ENCODE peak calls at places on chromosomes 1 and 21, in five cellular contexts. J is GM13977, I is AG10803, F is astrocyte, N is NB4. X is an unnamed sample.
A peak's percentile ranks its signal among the peaks of the same experiment; 100 is the strongest.

GRCh38 chr1:9690440-9691107 is 39.0 kb downstream of the PIK3CD start:
- DNase-seq in F (no peak), J (no peak), N (no peak), I (no peak), X (no peak)

GRCh38 chr21:26777166-26777565 is 68.0 kb downstream of the ADAMTS1 start:
- DNase-seq in N (no peak), I (no peak), J (no peak), F (no peak), X (no peak)

GRCh38 chr1:8814870-8815269 is 2.6 kb downstream of the RERE start:
- DNase-seq in I (no peak), N (no peak), J (no peak), F (no peak), X (no peak)

GRCh38 chr1:99599678-99600175 is 46.2 kb upstream of the PALMD start:
- DNase-seq in F (peak; percentile 99), N (no peak), I (peak; percentile 91), J (no peak), X (no peak)

GRCh38 chr21:43825936-43826622 is 36.7 kb downstream of the RRP1 start:
- DNase-seq in F (no peak), N (no peak), I (no peak), J (no peak), X (no peak)

GRCh38 chr1:165880993-165881392 is 53.6 kb downstream of the UCK2 start:
- DNase-seq in I (no peak), F (no peak), N (no peak), J (no peak), X (no peak)

GRCh38 chr1:54371936-54372385 is 34.2 kb downstream of the SSBP3 start:
- DNase-seq in N (no peak), I (no peak), J (no peak), F (no peak), X (no peak)

GRCh38 chr21:14942801-14943490 is 121.9 kb downstream of the NRIP1 start:
- DNase-seq in F (peak; percentile 39), N (no peak), J (no peak), I (peak; percentile 22), X (no peak)

GRCh38 chr1:92017656-92018055 is 12.1 kb upstream of the EPHX4 start:
- DNase-seq in J (no peak), N (no peak), F (no peak), I (no peak), X (no peak)

GRCh38 chr1:203325004-203325417 is 19.7 kb downstream of the BTG2 start:
- DNase-seq in F (peak; percentile 83), N (peak; percentile 29), J (peak; percentile 84), I (no peak), X (peak; percentile 83)

GRCh38 chr1:172286629-172287076 is 133.8 kb upstream of the C1orf105 start:
- DNase-seq in F (peak; percentile 98), J (no peak), N (peak; percentile 14), I (peak; percentile 97), X (no peak)

GRCh38 chr21:42844411-42845113 is 34.8 kb downstream of the WDR4 start:
- DNase-seq in N (no peak), F (no peak), I (no peak), J (no peak), X (no peak)

GRCh38 chr1:169944621-169945020 is 50.9 kb upstream of the SCYL3 start:
- DNase-seq in F (no peak), I (no peak), J (no peak), N (no peak), X (no peak)

GRCh38 chr1:91776068-91776794 is 109.7 kb downstream of the TGFBR3 start:
- DNase-seq in I (no peak), J (no peak), F (no peak), N (no peak), X (no peak)

GRCh38 chr1:47533176-47534039 is 95.6 kb downstream of the FOXD2 start:
- DNase-seq in N (peak; percentile 26), J (peak; percentile 32), I (peak; percentile 69), F (peak; percentile 82), X (no peak)

GRCh38 chr1:231921951-231922350 is 295.4 kb downstream of the DISC1 start:
- DNase-seq in F (peak; percentile 44), J (no peak), I (no peak), N (no peak), X (no peak)

GRCh38 chr1:209155556-209155955 is 428.0 kb upstream of the CAMK1G start:
- DNase-seq in I (no peak), F (no peak), J (no peak), N (no peak), X (no peak)

GRCh38 chr1:966603-967295 is 467 bp downstream of the PLEKHN1 start:
- DNase-seq in F (peak; percentile 43), J (peak; percentile 91), I (peak; percentile 47), N (peak; percentile 77), X (peak; percentile 94)

GRCh38 chr1:235990376-235990795 is 74.5 kb downstream of the NID1 start:
- DNase-seq in N (no peak), I (peak; percentile 75), F (peak; percentile 76), J (no peak), X (no peak)

GRCh38 chr1:214584805-214585766 is 17.9 kb upstream of the CENPF start:
- DNase-seq in J (no peak), N (peak; percentile 53), I (peak; percentile 69), F (peak; percentile 60), X (peak; percentile 24)

GRCh38 chr1:9900142-9901043 is 9.7 kb downstream of the CTNNBIP1 start:
- DNase-seq in I (no peak), J (no peak), N (peak; percentile 40), F (no peak), X (no peak)

GRCh38 chr1:192546596-192547199 is 28.9 kb upstream of the RGS1 start:
- DNase-seq in N (no peak), I (no peak), J (no peak), F (no peak), X (no peak)

GRCh38 chr1:154774175-154774855 is 95.8 kb downstream of the KCNN3 start:
- DNase-seq in F (no peak), J (peak; percentile 50), N (no peak), I (no peak), X (peak; percentile 33)

GRCh38 chr1:154772056-154772455 is 98.0 kb downstream of the KCNN3 start:
- DNase-seq in J (no peak), F (no peak), I (no peak), N (no peak), X (no peak)

GRCh38 chr1:154770897-154771594 is 99.0 kb downstream of the KCNN3 start:
- DNase-seq in J (no peak), N (no peak), I (no peak), F (no peak), X (no peak)

GRCh38 chr1:154773551-154773950 is 96.5 kb downstream of the KCNN3 start:
- DNase-seq in I (no peak), N (no peak), F (no peak), J (no peak), X (no peak)

DNA sequence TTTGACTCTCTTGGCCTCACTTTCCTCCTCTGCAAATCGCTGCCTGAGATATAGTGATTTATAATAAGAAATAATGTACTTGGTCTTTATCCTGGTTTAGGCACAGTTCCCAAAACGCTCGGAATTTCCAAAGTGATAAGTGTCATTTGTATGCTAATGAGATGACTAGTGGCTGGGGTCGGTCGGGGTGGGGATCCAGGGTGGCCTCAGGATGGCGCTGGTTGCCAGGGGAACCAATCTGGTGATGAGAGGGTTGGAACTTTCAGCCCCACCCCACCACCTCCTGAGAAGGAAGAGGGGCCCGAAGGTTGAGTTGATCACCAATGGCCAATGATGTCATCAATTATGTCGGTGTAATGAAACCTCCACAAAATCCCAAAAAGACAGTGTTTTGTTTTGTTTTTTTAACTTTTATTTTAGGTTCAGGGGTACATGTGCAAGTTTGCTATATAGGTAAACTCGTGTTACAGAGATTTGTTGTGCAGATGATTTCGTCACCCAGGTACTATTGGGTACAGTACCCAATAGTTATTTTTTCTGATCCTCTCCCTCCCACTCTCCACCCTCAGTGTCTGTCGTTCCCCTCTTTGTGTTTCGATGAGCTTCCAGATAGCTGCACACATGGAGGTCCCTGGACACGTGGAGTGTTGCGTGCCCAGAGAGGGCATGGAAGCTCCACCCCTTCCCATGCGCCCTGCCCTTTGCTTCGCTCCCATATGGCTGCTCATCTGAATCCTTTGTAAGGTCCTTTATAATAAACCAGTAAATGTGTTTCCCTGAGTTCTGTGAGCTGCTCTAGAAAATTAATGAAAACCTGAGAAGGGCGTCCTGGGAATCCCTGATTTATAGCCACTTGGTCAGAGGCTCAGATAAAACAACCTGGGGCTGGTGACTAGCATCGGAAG is 97.2 kb downstream of the KCNN3 start:
- DNase-seq in J (no peak), F (no peak), I (no peak), N (no peak), X (no peak)
- TF ChIP-seq CTCF in J (peak; percentile 39), F (no peak), I (no peak), N (no peak), X (no peak)

DNA sequence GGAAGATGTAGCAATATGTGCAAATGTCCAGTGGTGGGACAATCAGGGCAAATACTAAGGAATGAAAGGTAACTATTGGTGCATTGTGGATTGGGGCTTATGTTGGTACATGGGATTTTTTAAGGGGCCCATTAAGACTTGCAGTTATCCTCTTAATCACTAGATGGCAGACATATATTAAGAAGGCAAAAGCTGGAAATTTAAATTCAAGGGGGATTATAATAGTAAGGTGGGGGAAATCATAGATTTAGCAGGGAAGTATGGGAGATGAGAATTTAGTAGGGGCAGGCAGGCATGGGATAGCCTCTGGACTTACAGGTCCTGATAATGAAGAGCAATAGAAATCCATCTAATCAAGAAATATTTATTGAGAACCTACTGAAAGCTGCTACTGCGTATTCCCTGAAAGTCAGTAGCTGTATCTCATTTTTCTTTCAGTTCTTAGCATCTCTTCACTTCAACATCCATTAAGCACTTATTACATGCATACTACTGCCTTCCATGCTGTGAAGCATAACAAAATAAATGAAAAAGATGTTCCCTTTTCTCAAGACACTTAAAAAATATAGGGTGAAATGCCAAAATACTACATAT is 251.8 kb downstream of the CRB1 start:
- DNase-seq in N (peak; percentile 24), J (no peak), F (peak; percentile 5), I (peak; percentile 15), X (peak; percentile 4)
- TF ChIP-seq CTCF in N (peak; percentile 22), J (peak; percentile 34), F (peak; percentile 42), I (peak; percentile 57), X (no peak)

DNA sequence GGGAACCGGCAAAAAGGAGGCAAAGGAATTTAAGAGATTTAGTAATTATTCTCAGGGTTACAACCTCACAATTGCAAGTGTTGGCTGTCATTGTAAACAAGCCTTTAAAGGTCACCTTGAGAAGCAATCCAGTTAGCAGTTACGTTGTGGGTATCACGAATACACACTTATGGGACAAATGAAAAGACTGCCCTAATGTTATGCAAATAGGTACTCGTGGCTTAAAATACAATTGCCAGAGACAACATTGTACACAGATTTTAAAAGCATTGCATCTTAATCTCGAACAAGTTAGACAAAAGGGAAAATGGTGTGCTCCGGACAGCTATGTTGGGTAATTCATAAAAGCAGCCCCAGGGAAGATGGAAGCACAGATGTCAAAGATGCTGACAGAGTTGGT is 120.5 kb upstream of the ZC3H12A start:
- DNase-seq in N (no peak), I (no peak), F (no peak), J (no peak), X (no peak)
- TF ChIP-seq CTCF in N (no peak), I (no peak), F (no peak), J (no peak), X (no peak)

GRCh38 chr1:108706643-108707042 is 6.1 kb upstream of the FNDC7 start:
- DNase-seq in F (no peak), J (no peak), N (no peak), I (no peak), X (no peak)

GRCh38 chr1:108703939-108704338 is 8.8 kb upstream of the FNDC7 start:
- DNase-seq in J (no peak), F (no peak), I (no peak), N (no peak), X (no peak)

GRCh38 chr1:108704501-108704900 is 8.2 kb upstream of the FNDC7 start:
- DNase-seq in F (peak; percentile 73), N (no peak), I (peak; percentile 73), J (no peak), X (no peak)

GRCh38 chr1:108712605-108713150 is at the start of gene FNDC7:
- DNase-seq in J (no peak), I (no peak), N (no peak), F (peak; percentile 70), X (no peak)

GRCh38 chr1:108708726-108709660 is 3.7 kb upstream of the FNDC7 start:
- DNase-seq in I (no peak), J (peak; percentile 22), N (peak; percentile 65), F (no peak), X (peak; percentile 15)
- TF ChIP-seq CTCF in I (peak; percentile 11), J (peak; percentile 41), N (peak; percentile 49), F (no peak), X (peak; percentile 10)

X was measured in GM20000.